ENCODE peak calls at places on chromosomes 6 and 20, in seven cellular contexts. One of them, this sample, is unnamed.

GRCh38 chr6:44670146-44670545 is 282.6 kb downstream of the CDC5L start:
- DNase-seq in breast epithelium: no peak
- DNase-seq in lower leg skin: peak; percentile 32
- DNase-seq in Peyer's patch: no peak
- DNase-seq in vagina: no peak
- DNase-seq in heart left ventricle: no peak
- DNase-seq in gastrocnemius medialis: no peak
- DNase-seq in this sample: no peak

GRCh38 chr6:135537782-135538301 is 40.3 kb upstream of the AHI1 start:
- DNase-seq in breast epithelium: no peak
- DNase-seq in heart left ventricle: no peak
- DNase-seq in gastrocnemius medialis: no peak
- DNase-seq in lower leg skin: no peak
- DNase-seq in vagina: no peak
- DNase-seq in Peyer's patch: no peak
- DNase-seq in this sample: no peak

GRCh38 chr6:126195625-126196236 is 144.2 kb upstream of the CENPW start:
- DNase-seq in heart left ventricle: no peak
- DNase-seq in vagina: no peak
- DNase-seq in breast epithelium: no peak
- DNase-seq in lower leg skin: no peak
- DNase-seq in gastrocnemius medialis: no peak
- DNase-seq in Peyer's patch: no peak
- DNase-seq in this sample: no peak

GRCh38 chr20:25863536-25864325 is 167.1 kb upstream of the ZNF337 start:
- DNase-seq in vagina: peak; percentile 84
- DNase-seq in lower leg skin: no peak
- DNase-seq in Peyer's patch: no peak
- DNase-seq in heart left ventricle: peak; percentile 30
- DNase-seq in gastrocnemius medialis: no peak
- DNase-seq in breast epithelium: no peak
- DNase-seq in this sample: no peak

GRCh38 chr6:122372647-122373046 is 26.8 kb upstream of the HSF2 start:
- DNase-seq in Peyer's patch: no peak
- DNase-seq in gastrocnemius medialis: no peak
- DNase-seq in lower leg skin: no peak
- DNase-seq in breast epithelium: no peak
- DNase-seq in vagina: no peak
- DNase-seq in heart left ventricle: no peak
- DNase-seq in this sample: no peak

GRCh38 chr20:41119593-41120561 is 17.5 kb upstream of the PLCG1 start:
- DNase-seq in gastrocnemius medialis: no peak
- DNase-seq in heart left ventricle: no peak
- DNase-seq in Peyer's patch: no peak
- DNase-seq in breast epithelium: no peak
- DNase-seq in lower leg skin: no peak
- DNase-seq in vagina: no peak
- DNase-seq in this sample: no peak

GRCh38 chr6:80182291-80182690 is 75.8 kb downstream of the BCKDHB start:
- DNase-seq in gastrocnemius medialis: no peak
- DNase-seq in vagina: no peak
- DNase-seq in lower leg skin: no peak
- DNase-seq in Peyer's patch: no peak
- DNase-seq in heart left ventricle: no peak
- DNase-seq in breast epithelium: no peak
- DNase-seq in this sample: no peak

GRCh38 chr6:12280901-12281300 is 9.3 kb upstream of the EDN1 start:
- DNase-seq in breast epithelium: no peak
- DNase-seq in lower leg skin: no peak
- DNase-seq in vagina: no peak
- DNase-seq in Peyer's patch: no peak
- DNase-seq in heart left ventricle: no peak
- DNase-seq in gastrocnemius medialis: no peak
- DNase-seq in this sample: no peak

GRCh38 chr6:170186006-170186908 is 104.6 kb downstream of the DLL1 start:
- DNase-seq in lower leg skin: peak; percentile 84
- DNase-seq in gastrocnemius medialis: no peak
- DNase-seq in vagina: peak; percentile 79
- DNase-seq in Peyer's patch: peak; percentile 36
- DNase-seq in breast epithelium: no peak
- DNase-seq in heart left ventricle: no peak
- DNase-seq in this sample: no peak

GRCh38 chr6:33860706-33861474 is 57.1 kb upstream of the MLN start:
- DNase-seq in vagina: no peak
- DNase-seq in gastrocnemius medialis: no peak
- DNase-seq in lower leg skin: no peak
- DNase-seq in Peyer's patch: no peak
- DNase-seq in heart left ventricle: no peak
- DNase-seq in breast epithelium: no peak
- DNase-seq in this sample: no peak

GRCh38 chr6:129748212-129748900 is 38.4 kb upstream of the ARHGAP18 start:
- DNase-seq in breast epithelium: peak; percentile 39
- DNase-seq in gastrocnemius medialis: peak; percentile 50
- DNase-seq in lower leg skin: no peak
- DNase-seq in Peyer's patch: no peak
- DNase-seq in vagina: no peak
- DNase-seq in heart left ventricle: peak; percentile 31
- DNase-seq in this sample: peak; percentile 5

GRCh38 chr6:131823276-131823902 is 15.6 kb downstream of the ENPP1 start:
- DNase-seq in breast epithelium: no peak
- DNase-seq in vagina: no peak
- DNase-seq in heart left ventricle: no peak
- DNase-seq in gastrocnemius medialis: no peak
- DNase-seq in lower leg skin: no peak
- DNase-seq in Peyer's patch: no peak
- DNase-seq in this sample: no peak

GRCh38 chr20:47172579-47172978 is 183.9 kb downstream of the ZMYND8 start:
- DNase-seq in breast epithelium: no peak
- DNase-seq in gastrocnemius medialis: no peak
- DNase-seq in Peyer's patch: no peak
- DNase-seq in vagina: no peak
- DNase-seq in heart left ventricle: no peak
- DNase-seq in lower leg skin: no peak
- DNase-seq in this sample: no peak

GRCh38 chr6:6515691-6516607 is 72.6 kb upstream of the LY86 start:
- DNase-seq in lower leg skin: no peak
- DNase-seq in Peyer's patch: no peak
- DNase-seq in heart left ventricle: no peak
- DNase-seq in vagina: no peak
- DNase-seq in gastrocnemius medialis: no peak
- DNase-seq in breast epithelium: no peak
- DNase-seq in this sample: no peak

GRCh38 chr6:33980176-33980805 is 165.6 kb downstream of the GRM4 start:
- DNase-seq in vagina: no peak
- DNase-seq in lower leg skin: peak; percentile 79
- DNase-seq in Peyer's patch: no peak
- DNase-seq in gastrocnemius medialis: no peak
- DNase-seq in heart left ventricle: no peak
- DNase-seq in breast epithelium: no peak
- DNase-seq in this sample: peak; percentile 15

GRCh38 chr20:61759286-61760065 is 306.2 kb downstream of the TAF4 start:
- DNase-seq in lower leg skin: no peak
- DNase-seq in breast epithelium: no peak
- DNase-seq in Peyer's patch: peak; percentile 8
- DNase-seq in vagina: no peak
- DNase-seq in heart left ventricle: no peak
- DNase-seq in gastrocnemius medialis: no peak
- DNase-seq in this sample: no peak

GRCh38 chr6:109388265-109388664 is 6.0 kb upstream of the CD164 start:
- DNase-seq in Peyer's patch: no peak
- DNase-seq in gastrocnemius medialis: no peak
- DNase-seq in heart left ventricle: no peak
- DNase-seq in vagina: no peak
- DNase-seq in breast epithelium: no peak
- DNase-seq in lower leg skin: no peak
- DNase-seq in this sample: no peak

GRCh38 chr6:33343953-33344611 is 26.5 kb upstream of the ZBTB22 start:
- DNase-seq in lower leg skin: no peak
- DNase-seq in Peyer's patch: no peak
- DNase-seq in gastrocnemius medialis: no peak
- DNase-seq in heart left ventricle: no peak
- DNase-seq in vagina: no peak
- DNase-seq in breast epithelium: no peak
- DNase-seq in this sample: no peak

GRCh38 chr6:167058261-167058660 is 59.1 kb downstream of the CEP43 start:
- DNase-seq in gastrocnemius medialis: no peak
- DNase-seq in Peyer's patch: no peak
- DNase-seq in breast epithelium: no peak
- DNase-seq in heart left ventricle: no peak
- DNase-seq in vagina: no peak
- DNase-seq in lower leg skin: no peak
- DNase-seq in this sample: no peak

GRCh38 chr6:26223677-26224546 is 136.7 kb downstream of the HFE start:
- DNase-seq in Peyer's patch: peak; percentile 78
- DNase-seq in lower leg skin: peak; percentile 92
- DNase-seq in vagina: no peak
- DNase-seq in heart left ventricle: peak; percentile 70
- DNase-seq in gastrocnemius medialis: no peak
- DNase-seq in breast epithelium: peak; percentile 71
- DNase-seq in this sample: no peak
- TF ChIP-seq POLR2A in Peyer's patch: peak; percentile 80
- TF ChIP-seq POLR2A in lower leg skin: no peak
- TF ChIP-seq POLR2A in vagina: no peak
- TF ChIP-seq POLR2A in heart left ventricle: no peak
- TF ChIP-seq POLR2A in gastrocnemius medialis: no peak
- TF ChIP-seq POLR2A in breast epithelium: peak; percentile 36
- TF ChIP-seq POLR2A in this sample: no peak

GRCh38 chr6:42561986-42562385 is 1.8 kb upstream of the UBR2 start:
- DNase-seq in vagina: no peak
- DNase-seq in Peyer's patch: no peak
- DNase-seq in gastrocnemius medialis: no peak
- DNase-seq in heart left ventricle: no peak
- DNase-seq in lower leg skin: no peak
- DNase-seq in breast epithelium: no peak
- DNase-seq in this sample: no peak

GRCh38 chr6:42562788-42563187 is 1.0 kb upstream of the UBR2 start:
- DNase-seq in vagina: no peak
- DNase-seq in breast epithelium: no peak
- DNase-seq in Peyer's patch: no peak
- DNase-seq in heart left ventricle: no peak
- DNase-seq in lower leg skin: no peak
- DNase-seq in gastrocnemius medialis: peak; percentile 16
- DNase-seq in this sample: no peak

GRCh38 chr6:42566614-42567208 is 2.9 kb downstream of the UBR2 start:
- DNase-seq in Peyer's patch: no peak
- DNase-seq in heart left ventricle: no peak
- DNase-seq in gastrocnemius medialis: no peak
- DNase-seq in lower leg skin: no peak
- DNase-seq in vagina: no peak
- DNase-seq in breast epithelium: no peak
- DNase-seq in this sample: no peak

GRCh38 chr6:42564496-42564890 is 664 bp downstream of the UBR2 start:
- DNase-seq in gastrocnemius medialis: no peak
- DNase-seq in vagina: no peak
- DNase-seq in breast epithelium: no peak
- DNase-seq in heart left ventricle: no peak
- DNase-seq in Peyer's patch: no peak
- DNase-seq in lower leg skin: no peak
- DNase-seq in this sample: no peak

GRCh38 chr6:42563697-42564495 is at the start of gene UBR2:
- DNase-seq in vagina: peak; percentile 99
- DNase-seq in breast epithelium: peak; percentile 98
- DNase-seq in lower leg skin: peak; percentile 98
- DNase-seq in Peyer's patch: peak; percentile 92
- DNase-seq in gastrocnemius medialis: peak; percentile 99
- DNase-seq in heart left ventricle: peak; percentile 98
- DNase-seq in this sample: peak; percentile 73
- TF ChIP-seq POLR2A in vagina: peak; percentile 79
- TF ChIP-seq POLR2A in breast epithelium: peak; percentile 73
- TF ChIP-seq POLR2A in lower leg skin: no peak
- TF ChIP-seq POLR2A in Peyer's patch: peak; percentile 97
- TF ChIP-seq POLR2A in gastrocnemius medialis: peak; percentile 94
- TF ChIP-seq POLR2A in heart left ventricle: peak; percentile 7
- TF ChIP-seq POLR2A in this sample: peak; percentile 78

GRCh38 chr20:34916774-34917354 is 38.7 kb downstream of the GSS start:
- DNase-seq in vagina: no peak
- DNase-seq in Peyer's patch: no peak
- DNase-seq in gastrocnemius medialis: no peak
- DNase-seq in breast epithelium: no peak
- DNase-seq in heart left ventricle: no peak
- DNase-seq in lower leg skin: peak; percentile 29
- DNase-seq in this sample: no peak
- TF ChIP-seq POLR2A in vagina: no peak
- TF ChIP-seq POLR2A in Peyer's patch: peak; percentile 80
- TF ChIP-seq POLR2A in gastrocnemius medialis: no peak
- TF ChIP-seq POLR2A in breast epithelium: no peak
- TF ChIP-seq POLR2A in heart left ventricle: no peak
- TF ChIP-seq POLR2A in lower leg skin: no peak
- TF ChIP-seq POLR2A in this sample: no peak

GRCh38 chr6:26272171-26272631 is 92.8 kb upstream of the BTN3A2 start:
- DNase-seq in breast epithelium: peak; percentile 55
- DNase-seq in Peyer's patch: peak; percentile 83
- DNase-seq in vagina: peak; percentile 89
- DNase-seq in lower leg skin: peak; percentile 91
- DNase-seq in heart left ventricle: peak; percentile 38
- DNase-seq in gastrocnemius medialis: no peak
- DNase-seq in this sample: no peak

GRCh38 chr6:26269406-26270120 is 95.4 kb upstream of the BTN3A2 start:
- DNase-seq in lower leg skin: no peak
- DNase-seq in Peyer's patch: no peak
- DNase-seq in heart left ventricle: no peak
- DNase-seq in breast epithelium: no peak
- DNase-seq in vagina: no peak
- DNase-seq in gastrocnemius medialis: no peak
- DNase-seq in this sample: no peak

GRCh38 chr6:26270121-26270861 is 94.7 kb upstream of the BTN3A2 start:
- DNase-seq in vagina: no peak
- DNase-seq in Peyer's patch: no peak
- DNase-seq in lower leg skin: no peak
- DNase-seq in breast epithelium: no peak
- DNase-seq in heart left ventricle: no peak
- DNase-seq in gastrocnemius medialis: no peak
- DNase-seq in this sample: no peak

GRCh38 chr6:26271640-26272090 is 93.3 kb upstream of the BTN3A2 start:
- DNase-seq in lower leg skin: no peak
- DNase-seq in Peyer's patch: no peak
- DNase-seq in gastrocnemius medialis: no peak
- DNase-seq in breast epithelium: no peak
- DNase-seq in vagina: no peak
- DNase-seq in heart left ventricle: no peak
- DNase-seq in this sample: no peak

DNA sequence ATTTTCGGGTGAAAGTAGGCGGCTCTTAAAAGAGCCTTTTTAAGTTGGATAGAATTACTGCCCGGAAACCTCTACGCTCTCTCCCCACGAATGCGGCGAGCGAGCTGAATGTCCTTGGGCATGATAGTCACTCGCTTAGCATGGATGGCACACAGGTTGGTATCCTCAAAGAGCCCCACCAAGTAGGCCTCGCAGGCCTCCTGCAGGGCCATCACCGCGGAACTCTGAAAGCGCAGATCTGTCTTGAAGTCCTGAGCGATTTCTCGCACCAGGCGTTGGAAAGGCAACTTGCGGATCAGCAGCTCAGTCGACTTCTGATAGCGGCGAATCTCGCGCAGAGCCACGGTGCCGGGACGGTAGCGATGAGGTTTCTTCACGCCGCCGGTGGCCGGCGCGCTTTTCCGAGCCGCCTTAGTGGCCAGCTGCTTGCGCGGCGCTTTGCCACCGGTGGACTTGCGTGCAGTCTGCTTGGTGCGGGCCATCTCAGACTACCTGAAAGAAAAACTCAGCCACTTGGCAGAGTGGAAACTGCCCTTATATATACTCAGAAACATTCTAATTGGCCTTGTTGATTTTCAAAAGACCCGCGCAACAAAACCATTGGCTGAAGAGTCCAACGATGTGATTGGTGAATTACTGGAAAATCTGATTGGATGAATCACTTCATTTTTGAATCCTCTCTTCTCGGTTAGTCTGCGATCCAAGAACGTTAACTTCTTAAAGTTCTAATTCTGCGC is 93.9 kb upstream of the BTN3A2 start:
- DNase-seq in breast epithelium: peak; percentile 65
- DNase-seq in gastrocnemius medialis: peak; percentile 45
- DNase-seq in lower leg skin: peak; percentile 90
- DNase-seq in heart left ventricle: peak; percentile 33
- DNase-seq in vagina: no peak
- DNase-seq in Peyer's patch: peak; percentile 77
- DNase-seq in this sample: no peak
- TF ChIP-seq POLR2A in breast epithelium: no peak
- TF ChIP-seq POLR2A in gastrocnemius medialis: no peak
- TF ChIP-seq POLR2A in lower leg skin: no peak
- TF ChIP-seq POLR2A in heart left ventricle: no peak
- TF ChIP-seq POLR2A in vagina: no peak
- TF ChIP-seq POLR2A in Peyer's patch: no peak
- TF ChIP-seq POLR2A in this sample: peak; percentile 94